ENCODE peak calls at places on chromosomes 4 and X, in nine cellular contexts. E, T, N, F, R, S, G, W and K are unnamed samples.

GRCh38 chrX:5314148-5314547 is 914.5 kb downstream of the NLGN4X start:
- DNase-seq in F (no peak), S (no peak), G (no peak), R (no peak), N (no peak), E (no peak), W (no peak), T (no peak), K (no peak)

GRCh38 chrX:130048686-130049222 is 61.5 kb downstream of the ELF4 start:
- DNase-seq in F (no peak), R (no peak), N (no peak), S (no peak), W (no peak), G (no peak), T (no peak), E (no peak), K (no peak)

GRCh38 chr4:183355405-183355804 is 33.2 kb upstream of the CLDN24 start:
- DNase-seq in S (no peak), T (no peak), F (no peak), E (peak), R (no peak), W (no peak), G (no peak), N (no peak), K (no peak)

GRCh38 chrX:107776649-107777535 is 641 bp upstream of the NCBP2L start:
- DNase-seq in S (peak), W (peak), E (peak), R (peak), N (no peak), G (peak), T (peak), F (peak), K (peak)

GRCh38 chr4:102429553-102429952 is 71.6 kb upstream of the NFKB1 start:
- DNase-seq in G (no peak), E (peak), S (no peak), F (no peak), W (no peak), T (no peak), N (no peak), R (peak), K (no peak)

GRCh38 chr4:180153587-180153986 is 2089.6 kb upstream of the TENM3 start:
- DNase-seq in W (no peak), G (no peak), N (no peak), F (no peak), E (peak), S (no peak), T (no peak), R (no peak), K (no peak)

GRCh38 chr4:53505947-53506346 is 85.3 kb downstream of the LNX1 start:
- DNase-seq in W (no peak), S (no peak), G (no peak), E (peak), T (no peak), F (no peak), N (no peak), R (no peak), K (no peak)

GRCh38 chr4:169971456-169972015 is 54.7 kb downstream of the MFAP3L start:
- DNase-seq in E (no peak), S (no peak), R (no peak), N (no peak), F (no peak), G (peak), T (no peak), W (no peak), K (no peak)

GRCh38 chr4:23567338-23567737 is 322.5 kb downstream of the PPARGC1A start:
- DNase-seq in R (no peak), W (no peak), G (no peak), S (no peak), F (no peak), T (no peak), E (no peak), N (no peak), K (no peak)

GRCh38 chr4:100075056-100075455 is 115.2 kb downstream of the DDIT4L start:
- DNase-seq in W (no peak), S (no peak), T (no peak), G (no peak), F (no peak), E (no peak), N (no peak), R (no peak), K (no peak)

GRCh38 chr4:185987976-185988627 is 80.9 kb upstream of the TLR3 start:
- DNase-seq in G (no peak), T (no peak), S (no peak), N (no peak), F (no peak), E (no peak), W (no peak), R (no peak), K (no peak)

GRCh38 chr4:95181446-95182306 is 367.1 kb downstream of the UNC5C start:
- DNase-seq in W (no peak), S (no peak), N (peak), F (peak), E (no peak), T (no peak), G (no peak), R (no peak), K (peak)

GRCh38 chr4:106530816-106531215 is 162.2 kb upstream of the GIMD1 start:
- DNase-seq in W (no peak), G (no peak), N (no peak), F (no peak), R (no peak), T (no peak), E (peak), S (no peak), K (no peak)

DNA sequence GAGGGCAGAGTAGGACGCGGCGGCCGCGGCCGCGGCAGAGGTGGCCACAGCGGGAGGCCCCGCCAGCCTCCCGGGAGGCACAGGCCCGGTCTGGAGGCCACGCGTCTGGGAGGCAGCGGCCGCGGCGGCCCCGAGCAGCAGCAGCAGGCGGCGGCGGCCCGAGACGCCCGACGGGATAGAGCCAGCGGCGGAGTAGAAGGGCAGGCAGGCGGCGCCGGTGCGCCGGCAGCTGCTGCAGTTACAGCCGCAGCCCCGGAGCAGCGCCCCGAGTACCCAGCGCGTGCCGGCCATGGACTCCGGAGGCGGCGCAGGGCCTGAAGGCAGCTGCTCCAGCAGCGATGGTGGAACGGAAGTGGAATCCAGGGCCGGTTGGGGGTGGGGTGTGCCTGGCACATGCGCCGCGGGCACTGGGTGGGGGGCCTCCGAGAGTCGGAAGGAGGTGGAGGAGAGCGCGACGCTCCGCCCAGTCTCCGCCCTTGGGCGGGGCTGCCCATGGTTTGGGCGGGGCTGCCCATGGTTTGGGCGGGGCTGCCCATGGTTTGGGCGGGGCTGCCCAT is at the start of gene GRSF1:
- DNase-seq in F (peak), E (peak), W (peak), G (peak), R (peak), S (peak), T (peak), N (peak), K (peak)
- TF ChIP-seq CTCF in F (no peak), E (no peak), W (no peak), G (no peak), R (no peak), S (no peak), T (no peak), N (peak), K (no peak)

GRCh38 chr4:175509320-175509719 is 302.7 kb downstream of the GPM6A start:
- DNase-seq in W (no peak), T (no peak), R (peak), F (no peak), N (no peak), S (no peak), G (no peak), E (no peak), K (no peak)
- TF ChIP-seq CTCF in W (no peak), T (no peak), R (peak), F (peak), N (no peak), S (no peak), G (no peak), E (no peak), K (peak)

DNA sequence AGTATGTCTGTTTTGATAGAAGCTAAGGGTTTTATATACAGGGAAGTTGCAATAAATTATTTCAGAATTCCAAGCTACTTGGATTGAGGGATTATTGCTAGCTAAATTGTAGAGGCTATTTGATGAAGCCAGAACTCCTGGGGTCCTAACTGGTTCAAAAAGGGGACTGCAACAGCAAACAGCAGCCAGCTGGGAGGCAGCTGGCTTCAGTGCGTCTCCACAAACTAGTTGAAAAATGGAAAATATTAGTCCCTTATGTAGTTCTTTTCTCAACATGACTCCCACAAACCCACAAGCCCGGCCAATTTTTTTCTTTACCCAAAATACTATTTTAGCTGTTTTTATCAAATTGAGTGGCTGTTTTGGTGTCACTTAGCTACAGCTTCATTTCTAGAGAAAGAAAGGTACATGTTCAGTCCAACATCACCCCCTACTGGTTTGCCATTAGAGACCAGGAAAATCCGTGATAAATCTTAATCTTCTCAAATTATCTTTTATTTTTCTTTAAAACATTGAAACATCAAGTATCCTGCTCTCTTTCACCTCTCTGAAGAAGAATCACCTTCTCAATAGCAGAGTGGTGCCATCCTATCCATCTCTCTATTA is 97.2 kb downstream of the GUCY2F start:
- DNase-seq in F (peak), R (no peak), N (no peak), G (no peak), E (peak), S (no peak), W (peak), T (no peak), K (no peak)
- TF ChIP-seq CTCF in F (peak), R (peak), N (no peak), G (peak), E (peak), S (no peak), W (peak), T (peak), K (peak)

DNA sequence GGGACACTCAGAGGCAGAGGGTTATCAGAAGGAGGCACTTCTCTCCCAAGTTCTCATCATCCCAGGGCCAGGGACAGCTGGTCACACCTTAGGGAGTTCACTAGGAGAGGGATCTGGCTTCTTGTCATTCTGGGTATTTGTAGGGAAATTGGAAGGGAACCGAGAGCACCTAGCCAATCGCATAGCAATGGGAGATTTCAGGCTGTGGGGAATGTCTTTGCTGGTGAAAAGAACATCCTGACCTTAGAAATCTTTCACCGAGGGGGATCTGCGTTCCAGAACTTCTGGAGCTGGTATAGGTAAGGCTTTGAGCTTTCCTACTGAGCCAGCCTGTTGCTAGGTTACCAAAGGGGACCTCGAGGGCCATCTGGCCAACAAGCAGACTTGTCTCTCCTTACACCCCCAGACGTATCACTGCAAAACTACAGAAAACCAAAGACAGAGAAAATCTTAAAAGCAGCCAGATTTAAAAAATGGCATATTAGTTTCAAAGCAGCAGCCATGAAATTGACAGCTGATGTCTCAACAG is 6.8 kb downstream of the HTT-AS start:
- DNase-seq in R (no peak), S (no peak), N (no peak), E (no peak), T (no peak), W (no peak), G (no peak), F (no peak), K (no peak)
- TF ChIP-seq CTCF in R (no peak), S (no peak), N (no peak), E (no peak), T (no peak), W (no peak), G (no peak), F (no peak), K (no peak)

GRCh38 chr4:80221161-80221560 is 23.9 kb downstream of the PRDM8 start:
- DNase-seq in F (no peak), W (peak), S (no peak), T (no peak), E (peak), G (no peak), R (no peak), N (no peak), K (no peak)
- TF ChIP-seq CTCF in F (peak), W (peak), S (no peak), T (no peak), E (peak), G (no peak), R (no peak), N (no peak), K (peak)

GRCh38 chrX:56733459-56734046 is 4.5 kb downstream of the NBDY start:
- DNase-seq in N (no peak), E (peak), G (peak), T (no peak), F (peak), S (peak), W (peak), R (no peak), K (peak)
- TF ChIP-seq CTCF in N (peak), E (peak), G (peak), T (no peak), F (peak), S (peak), W (peak), R (peak), K (peak)

DNA sequence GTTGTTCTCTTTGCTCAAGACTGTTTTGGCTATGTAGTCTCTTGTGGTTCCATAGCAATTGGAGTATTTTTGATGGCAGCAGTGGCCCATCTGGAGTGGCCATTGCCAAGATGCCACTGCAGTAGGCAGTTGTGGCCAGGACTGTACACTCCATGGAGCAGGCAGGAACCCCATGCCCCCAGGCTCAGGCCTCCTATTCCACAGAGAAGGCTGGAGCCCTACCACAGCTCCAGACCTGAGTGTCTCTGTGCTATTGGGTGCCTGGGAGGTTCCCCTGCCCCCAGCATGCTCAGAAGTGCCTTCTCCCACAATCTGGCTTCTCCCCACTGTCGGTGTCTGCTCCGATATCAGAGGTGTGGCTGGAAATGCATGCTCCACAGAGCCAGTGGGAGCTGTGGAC is 46.9 kb upstream of the UBE2NL start:
- DNase-seq in R (no peak), F (no peak), T (no peak), E (no peak), N (no peak), S (no peak), G (no peak), W (no peak), K (no peak)
- TF ChIP-seq CTCF in R (no peak), F (no peak), T (no peak), E (no peak), N (no peak), S (no peak), G (no peak), W (no peak), K (no peak)

GRCh38 chr4:145531193-145531592 is 49.5 kb downstream of the SMAD1 start:
- DNase-seq in W (no peak), N (no peak), S (no peak), G (no peak), F (no peak), R (no peak), T (no peak), E (no peak), K (peak)

GRCh38 chr4:145528601-145529000 is 46.9 kb downstream of the SMAD1 start:
- DNase-seq in S (no peak), F (no peak), R (no peak), T (no peak), W (no peak), G (no peak), E (no peak), N (no peak), K (no peak)

GRCh38 chr4:145530189-145530588 is 48.5 kb downstream of the SMAD1 start:
- DNase-seq in N (no peak), G (no peak), E (no peak), F (no peak), R (no peak), S (no peak), T (no peak), W (peak), K (no peak)

GRCh38 chr4:145531791-145532190 is 50.1 kb downstream of the SMAD1 start:
- DNase-seq in W (no peak), G (no peak), F (no peak), S (no peak), N (no peak), R (no peak), T (no peak), E (no peak), K (no peak)

DNA sequence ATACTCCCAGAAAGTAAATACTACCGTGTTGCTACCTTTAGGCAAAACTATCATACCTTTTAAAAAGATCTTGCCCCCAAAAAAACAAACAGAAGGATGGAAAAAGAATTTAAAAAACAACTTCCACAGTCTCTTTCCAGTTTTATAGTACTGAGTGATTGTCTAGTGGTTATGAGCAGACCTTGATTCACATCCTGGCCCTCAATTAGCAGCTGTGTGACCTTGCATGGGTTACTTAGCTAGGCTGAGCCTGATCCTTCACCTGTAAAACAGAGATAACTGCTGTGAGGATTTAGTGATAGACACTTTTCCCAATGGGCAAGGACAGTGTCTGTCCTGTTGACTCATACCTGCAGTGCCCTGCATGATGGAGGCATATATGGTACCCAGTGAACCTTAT is 49.0 kb downstream of the SMAD1 start:
- DNase-seq in T (no peak), S (no peak), F (no peak), W (no peak), G (no peak), E (no peak), N (no peak), R (no peak), K (no peak)
- TF ChIP-seq CTCF in T (no peak), S (no peak), F (no peak), W (no peak), G (no peak), E (no peak), N (no peak), R (no peak), K (no peak)

GRCh38 chrX:20742106-20742505 is 475.4 kb upstream of the RPS6KA3 start:
- DNase-seq in R (no peak), N (no peak), G (no peak), W (no peak), S (no peak), T (no peak), F (no peak), E (peak), K (no peak)

GRCh38 chrX:20743054-20743453 is 476.3 kb upstream of the RPS6KA3 start:
- DNase-seq in F (no peak), T (no peak), R (no peak), S (no peak), E (no peak), W (no peak), G (no peak), N (no peak), K (no peak)

GRCh38 chrX:20739038-20739745 is 472.5 kb upstream of the RPS6KA3 start:
- DNase-seq in E (no peak), R (no peak), W (peak), G (no peak), F (no peak), N (no peak), S (no peak), T (no peak), K (no peak)

DNA sequence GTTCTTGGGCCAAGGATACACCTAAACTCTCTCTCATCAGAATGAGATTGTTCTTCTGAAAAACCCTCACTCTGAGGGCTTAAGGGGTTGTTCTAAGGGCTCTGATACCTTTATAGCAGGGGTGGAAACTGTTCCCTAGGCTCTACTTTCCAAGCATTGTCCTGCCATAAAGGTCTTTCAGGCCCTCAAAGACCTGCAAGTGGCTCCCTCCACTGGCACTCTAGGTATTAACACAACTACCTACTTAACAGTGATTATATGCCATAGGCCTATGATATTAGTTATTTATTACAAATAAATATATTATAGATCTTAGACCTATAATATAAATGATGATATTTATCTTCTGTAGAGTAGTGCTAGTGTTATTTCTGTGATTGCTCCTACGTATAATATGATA is 473.7 kb upstream of the RPS6KA3 start:
- DNase-seq in G (no peak), R (no peak), W (no peak), F (no peak), N (no peak), S (no peak), E (no peak), T (no peak), K (no peak)
- TF ChIP-seq CTCF in G (no peak), R (no peak), W (no peak), F (no peak), N (no peak), S (no peak), E (no peak), T (no peak), K (no peak)